ENCODE peak calls at places on chromosome 10, in ten cellular contexts. One of them, this sample, is unnamed.

GRCh38 chr10:88943778-88944177 is 8.8 kb downstream of the ACTA2 start:
- DNase-seq in Jurkat, Clone E6-1: no peak
- DNase-seq in activated CD8-positive, alpha-beta memory T cell treated with anti-CD3 and anti-CD28 coated beads, Interleukin-2, amount 50 U/mL, for 48 hours: no peak
- DNase-seq in NCI-H524 treated with DMSO at 0.1 percent for 48 hours: no peak
- DNase-seq in NCI-H1092: no peak
- DNase-seq in NCI-H1694 treated with DMSO at 0.1 percent for 48 hours: no peak
- DNase-seq in kidney epithelial cell: no peak
- DNase-seq in stimulated activated CD4-positive, alpha-beta T cell treated with anti-CD3 and anti-CD28 coated beads, TNF-alpha, amount 100 ng/mL, for 4 hours: no peak
- DNase-seq in T47D: no peak
- DNase-seq in GM12891: no peak
- DNase-seq in this sample: no peak

GRCh38 chr10:672139-672538 is 17.3 kb downstream of the DIP2C start:
- DNase-seq in Jurkat, Clone E6-1: no peak
- DNase-seq in activated CD8-positive, alpha-beta memory T cell treated with anti-CD3 and anti-CD28 coated beads, Interleukin-2, amount 50 U/mL, for 48 hours: no peak
- DNase-seq in NCI-H524 treated with DMSO at 0.1 percent for 48 hours: no peak
- DNase-seq in NCI-H1092: no peak
- DNase-seq in NCI-H1694 treated with DMSO at 0.1 percent for 48 hours: no peak
- DNase-seq in kidney epithelial cell: no peak
- DNase-seq in stimulated activated CD4-positive, alpha-beta T cell treated with anti-CD3 and anti-CD28 coated beads, TNF-alpha, amount 100 ng/mL, for 4 hours: no peak
- DNase-seq in T47D: no peak
- DNase-seq in GM12891: no peak
- DNase-seq in this sample: no peak

GRCh38 chr10:70894416-70894815 is 6.1 kb upstream of the PCBD1 start:
- DNase-seq in Jurkat, Clone E6-1: no peak
- DNase-seq in activated CD8-positive, alpha-beta memory T cell treated with anti-CD3 and anti-CD28 coated beads, Interleukin-2, amount 50 U/mL, for 48 hours: no peak
- DNase-seq in NCI-H524 treated with DMSO at 0.1 percent for 48 hours: no peak
- DNase-seq in NCI-H1092: no peak
- DNase-seq in NCI-H1694 treated with DMSO at 0.1 percent for 48 hours: no peak
- DNase-seq in kidney epithelial cell: no peak
- DNase-seq in stimulated activated CD4-positive, alpha-beta T cell treated with anti-CD3 and anti-CD28 coated beads, TNF-alpha, amount 100 ng/mL, for 4 hours: no peak
- DNase-seq in T47D: no peak
- DNase-seq in GM12891: no peak
- DNase-seq in this sample: no peak

GRCh38 chr10:16470747-16471146 is 33.9 kb downstream of the PTER start:
- DNase-seq in Jurkat, Clone E6-1: no peak
- DNase-seq in activated CD8-positive, alpha-beta memory T cell treated with anti-CD3 and anti-CD28 coated beads, Interleukin-2, amount 50 U/mL, for 48 hours: no peak
- DNase-seq in NCI-H524 treated with DMSO at 0.1 percent for 48 hours: no peak
- DNase-seq in NCI-H1092: no peak
- DNase-seq in NCI-H1694 treated with DMSO at 0.1 percent for 48 hours: no peak
- DNase-seq in kidney epithelial cell: no peak
- DNase-seq in stimulated activated CD4-positive, alpha-beta T cell treated with anti-CD3 and anti-CD28 coated beads, TNF-alpha, amount 100 ng/mL, for 4 hours: no peak
- DNase-seq in T47D: no peak
- DNase-seq in GM12891: no peak
- DNase-seq in this sample: no peak

GRCh38 chr10:7672366-7673134 is 5.8 kb upstream of the ITIH5 start:
- DNase-seq in Jurkat, Clone E6-1: no peak
- DNase-seq in activated CD8-positive, alpha-beta memory T cell treated with anti-CD3 and anti-CD28 coated beads, Interleukin-2, amount 50 U/mL, for 48 hours: no peak
- DNase-seq in NCI-H524 treated with DMSO at 0.1 percent for 48 hours: no peak
- DNase-seq in NCI-H1092: no peak
- DNase-seq in NCI-H1694 treated with DMSO at 0.1 percent for 48 hours: no peak
- DNase-seq in kidney epithelial cell: no peak
- DNase-seq in stimulated activated CD4-positive, alpha-beta T cell treated with anti-CD3 and anti-CD28 coated beads, TNF-alpha, amount 100 ng/mL, for 4 hours: no peak
- DNase-seq in T47D: no peak
- DNase-seq in GM12891: no peak
- DNase-seq in this sample: no peak

GRCh38 chr10:132685121-132685891 is 100.6 kb downstream of the NKX6-2 start:
- DNase-seq in Jurkat, Clone E6-1: peak; percentile 4
- DNase-seq in activated CD8-positive, alpha-beta memory T cell treated with anti-CD3 and anti-CD28 coated beads, Interleukin-2, amount 50 U/mL, for 48 hours: no peak
- DNase-seq in NCI-H524 treated with DMSO at 0.1 percent for 48 hours: no peak
- DNase-seq in NCI-H1092: no peak
- DNase-seq in NCI-H1694 treated with DMSO at 0.1 percent for 48 hours: no peak
- DNase-seq in kidney epithelial cell: peak; percentile 78
- DNase-seq in stimulated activated CD4-positive, alpha-beta T cell treated with anti-CD3 and anti-CD28 coated beads, TNF-alpha, amount 100 ng/mL, for 4 hours: no peak
- DNase-seq in T47D: peak; percentile 10
- DNase-seq in GM12891: no peak
- DNase-seq in this sample: no peak

GRCh38 chr10:72089618-72090017 is 1.3 kb upstream of the SPOCK2 start:
- DNase-seq in Jurkat, Clone E6-1: no peak
- DNase-seq in activated CD8-positive, alpha-beta memory T cell treated with anti-CD3 and anti-CD28 coated beads, Interleukin-2, amount 50 U/mL, for 48 hours: no peak
- DNase-seq in NCI-H524 treated with DMSO at 0.1 percent for 48 hours: no peak
- DNase-seq in NCI-H1092: no peak
- DNase-seq in NCI-H1694 treated with DMSO at 0.1 percent for 48 hours: no peak
- DNase-seq in kidney epithelial cell: no peak
- DNase-seq in stimulated activated CD4-positive, alpha-beta T cell treated with anti-CD3 and anti-CD28 coated beads, TNF-alpha, amount 100 ng/mL, for 4 hours: no peak
- DNase-seq in T47D: no peak
- DNase-seq in GM12891: no peak
- DNase-seq in this sample: no peak

GRCh38 chr10:69413221-69413865 is 3.4 kb downstream of the TACR2 start:
- DNase-seq in Jurkat, Clone E6-1: no peak
- DNase-seq in activated CD8-positive, alpha-beta memory T cell treated with anti-CD3 and anti-CD28 coated beads, Interleukin-2, amount 50 U/mL, for 48 hours: peak; percentile 65
- DNase-seq in NCI-H524 treated with DMSO at 0.1 percent for 48 hours: no peak
- DNase-seq in NCI-H1092: peak; percentile 29
- DNase-seq in NCI-H1694 treated with DMSO at 0.1 percent for 48 hours: peak; percentile 71
- DNase-seq in kidney epithelial cell: no peak
- DNase-seq in stimulated activated CD4-positive, alpha-beta T cell treated with anti-CD3 and anti-CD28 coated beads, TNF-alpha, amount 100 ng/mL, for 4 hours: no peak
- DNase-seq in T47D: peak; percentile 57
- DNase-seq in GM12891: peak; percentile 41
- DNase-seq in this sample: no peak

GRCh38 chr10:88991161-88991899 is 732 bp downstream of the FAS start:
- DNase-seq in Jurkat, Clone E6-1: no peak
- DNase-seq in activated CD8-positive, alpha-beta memory T cell treated with anti-CD3 and anti-CD28 coated beads, Interleukin-2, amount 50 U/mL, for 48 hours: peak; percentile 89
- DNase-seq in NCI-H524 treated with DMSO at 0.1 percent for 48 hours: no peak
- DNase-seq in NCI-H1092: no peak
- DNase-seq in NCI-H1694 treated with DMSO at 0.1 percent for 48 hours: no peak
- DNase-seq in kidney epithelial cell: no peak
- DNase-seq in stimulated activated CD4-positive, alpha-beta T cell treated with anti-CD3 and anti-CD28 coated beads, TNF-alpha, amount 100 ng/mL, for 4 hours: peak; percentile 60
- DNase-seq in T47D: peak; percentile 70
- DNase-seq in GM12891: no peak
- DNase-seq in this sample: no peak

GRCh38 chr10:77522268-77522809 is 115.3 kb downstream of the KCNMA1 start:
- DNase-seq in Jurkat, Clone E6-1: no peak
- DNase-seq in activated CD8-positive, alpha-beta memory T cell treated with anti-CD3 and anti-CD28 coated beads, Interleukin-2, amount 50 U/mL, for 48 hours: no peak
- DNase-seq in NCI-H524 treated with DMSO at 0.1 percent for 48 hours: no peak
- DNase-seq in NCI-H1092: no peak
- DNase-seq in NCI-H1694 treated with DMSO at 0.1 percent for 48 hours: no peak
- DNase-seq in kidney epithelial cell: no peak
- DNase-seq in stimulated activated CD4-positive, alpha-beta T cell treated with anti-CD3 and anti-CD28 coated beads, TNF-alpha, amount 100 ng/mL, for 4 hours: no peak
- DNase-seq in T47D: no peak
- DNase-seq in GM12891: no peak
- DNase-seq in this sample: no peak

GRCh38 chr10:103890194-103890658 is 27.8 kb downstream of the STN1 start:
- DNase-seq in Jurkat, Clone E6-1: no peak
- DNase-seq in activated CD8-positive, alpha-beta memory T cell treated with anti-CD3 and anti-CD28 coated beads, Interleukin-2, amount 50 U/mL, for 48 hours: peak; percentile 66
- DNase-seq in NCI-H524 treated with DMSO at 0.1 percent for 48 hours: no peak
- DNase-seq in NCI-H1092: no peak
- DNase-seq in NCI-H1694 treated with DMSO at 0.1 percent for 48 hours: no peak
- DNase-seq in kidney epithelial cell: no peak
- DNase-seq in stimulated activated CD4-positive, alpha-beta T cell treated with anti-CD3 and anti-CD28 coated beads, TNF-alpha, amount 100 ng/mL, for 4 hours: no peak
- DNase-seq in T47D: peak; percentile 83
- DNase-seq in GM12891: no peak
- DNase-seq in this sample: no peak

GRCh38 chr10:115417585-115418265 is 324.6 kb downstream of the ATRNL1 start:
- DNase-seq in Jurkat, Clone E6-1: peak; percentile 47
- DNase-seq in activated CD8-positive, alpha-beta memory T cell treated with anti-CD3 and anti-CD28 coated beads, Interleukin-2, amount 50 U/mL, for 48 hours: no peak
- DNase-seq in NCI-H524 treated with DMSO at 0.1 percent for 48 hours: peak; percentile 4
- DNase-seq in NCI-H1092: no peak
- DNase-seq in NCI-H1694 treated with DMSO at 0.1 percent for 48 hours: peak; percentile 5
- DNase-seq in kidney epithelial cell: peak; percentile 9
- DNase-seq in stimulated activated CD4-positive, alpha-beta T cell treated with anti-CD3 and anti-CD28 coated beads, TNF-alpha, amount 100 ng/mL, for 4 hours: no peak
- DNase-seq in T47D: peak; percentile 73
- DNase-seq in GM12891: peak; percentile 12
- DNase-seq in this sample: no peak

GRCh38 chr10:78211476-78212110 is 177.9 kb downstream of the RPS24 start:
- DNase-seq in Jurkat, Clone E6-1: no peak
- DNase-seq in activated CD8-positive, alpha-beta memory T cell treated with anti-CD3 and anti-CD28 coated beads, Interleukin-2, amount 50 U/mL, for 48 hours: no peak
- DNase-seq in NCI-H524 treated with DMSO at 0.1 percent for 48 hours: no peak
- DNase-seq in NCI-H1092: peak; percentile 14
- DNase-seq in NCI-H1694 treated with DMSO at 0.1 percent for 48 hours: peak; percentile 51
- DNase-seq in kidney epithelial cell: peak; percentile 2
- DNase-seq in stimulated activated CD4-positive, alpha-beta T cell treated with anti-CD3 and anti-CD28 coated beads, TNF-alpha, amount 100 ng/mL, for 4 hours: no peak
- DNase-seq in T47D: peak; percentile 74
- DNase-seq in GM12891: no peak
- DNase-seq in this sample: no peak

GRCh38 chr10:27899058-27899457 is 99.8 kb downstream of the ODAD2 start:
- DNase-seq in Jurkat, Clone E6-1: no peak
- DNase-seq in activated CD8-positive, alpha-beta memory T cell treated with anti-CD3 and anti-CD28 coated beads, Interleukin-2, amount 50 U/mL, for 48 hours: no peak
- DNase-seq in NCI-H524 treated with DMSO at 0.1 percent for 48 hours: no peak
- DNase-seq in NCI-H1092: no peak
- DNase-seq in NCI-H1694 treated with DMSO at 0.1 percent for 48 hours: no peak
- DNase-seq in kidney epithelial cell: no peak
- DNase-seq in stimulated activated CD4-positive, alpha-beta T cell treated with anti-CD3 and anti-CD28 coated beads, TNF-alpha, amount 100 ng/mL, for 4 hours: no peak
- DNase-seq in T47D: no peak
- DNase-seq in GM12891: no peak
- DNase-seq in this sample: no peak

GRCh38 chr10:30420266-30420665 is 13.7 kb upstream of the MAP3K8 start:
- DNase-seq in Jurkat, Clone E6-1: no peak
- DNase-seq in activated CD8-positive, alpha-beta memory T cell treated with anti-CD3 and anti-CD28 coated beads, Interleukin-2, amount 50 U/mL, for 48 hours: no peak
- DNase-seq in NCI-H524 treated with DMSO at 0.1 percent for 48 hours: no peak
- DNase-seq in NCI-H1092: no peak
- DNase-seq in NCI-H1694 treated with DMSO at 0.1 percent for 48 hours: no peak
- DNase-seq in kidney epithelial cell: no peak
- DNase-seq in stimulated activated CD4-positive, alpha-beta T cell treated with anti-CD3 and anti-CD28 coated beads, TNF-alpha, amount 100 ng/mL, for 4 hours: no peak
- DNase-seq in T47D: no peak
- DNase-seq in GM12891: no peak
- DNase-seq in this sample: no peak

GRCh38 chr10:108899686-108900085 is 1023.6 kb downstream of the XPNPEP1 start:
- DNase-seq in Jurkat, Clone E6-1: no peak
- DNase-seq in activated CD8-positive, alpha-beta memory T cell treated with anti-CD3 and anti-CD28 coated beads, Interleukin-2, amount 50 U/mL, for 48 hours: no peak
- DNase-seq in NCI-H524 treated with DMSO at 0.1 percent for 48 hours: no peak
- DNase-seq in NCI-H1092: no peak
- DNase-seq in NCI-H1694 treated with DMSO at 0.1 percent for 48 hours: no peak
- DNase-seq in kidney epithelial cell: no peak
- DNase-seq in stimulated activated CD4-positive, alpha-beta T cell treated with anti-CD3 and anti-CD28 coated beads, TNF-alpha, amount 100 ng/mL, for 4 hours: no peak
- DNase-seq in T47D: no peak
- DNase-seq in GM12891: no peak
- DNase-seq in this sample: no peak

GRCh38 chr10:38143587-38143986 is 49.5 kb downstream of the ZNF37A start:
- DNase-seq in Jurkat, Clone E6-1: no peak
- DNase-seq in activated CD8-positive, alpha-beta memory T cell treated with anti-CD3 and anti-CD28 coated beads, Interleukin-2, amount 50 U/mL, for 48 hours: no peak
- DNase-seq in NCI-H524 treated with DMSO at 0.1 percent for 48 hours: no peak
- DNase-seq in NCI-H1092: no peak
- DNase-seq in NCI-H1694 treated with DMSO at 0.1 percent for 48 hours: no peak
- DNase-seq in kidney epithelial cell: no peak
- DNase-seq in stimulated activated CD4-positive, alpha-beta T cell treated with anti-CD3 and anti-CD28 coated beads, TNF-alpha, amount 100 ng/mL, for 4 hours: no peak
- DNase-seq in T47D: no peak
- DNase-seq in GM12891: no peak
- DNase-seq in this sample: no peak

GRCh38 chr10:52383088-52383487 is 69.0 kb downstream of the DKK1 start:
- DNase-seq in Jurkat, Clone E6-1: no peak
- DNase-seq in activated CD8-positive, alpha-beta memory T cell treated with anti-CD3 and anti-CD28 coated beads, Interleukin-2, amount 50 U/mL, for 48 hours: no peak
- DNase-seq in NCI-H524 treated with DMSO at 0.1 percent for 48 hours: no peak
- DNase-seq in NCI-H1092: no peak
- DNase-seq in NCI-H1694 treated with DMSO at 0.1 percent for 48 hours: no peak
- DNase-seq in kidney epithelial cell: no peak
- DNase-seq in stimulated activated CD4-positive, alpha-beta T cell treated with anti-CD3 and anti-CD28 coated beads, TNF-alpha, amount 100 ng/mL, for 4 hours: no peak
- DNase-seq in T47D: no peak
- DNase-seq in GM12891: no peak
- DNase-seq in this sample: no peak